ENCODE peak calls at places on chromosomes 1 and 21, in five cellular contexts. U is neuronal stem cell, O is H9, N is mesenchymal stem cell, G is H1. X is an unnamed sample.

GRCh38 chr1:180540697-180541594 is 17.8 kb upstream of the OVAAL start:
- DNase-seq in O (no peak), N (no peak), G (no peak), U (no peak), X (no peak)

GRCh38 chr1:162502928-162503327 is 5.3 kb downstream of the UHMK1 start:
- DNase-seq in G (no peak), N (no peak), O (no peak), U (no peak), X (no peak)

GRCh38 chr1:207868252-207868768 is 42.6 kb downstream of the CD34 start:
- DNase-seq in U (no peak), G (no peak), O (no peak), N (peak), X (no peak)

GRCh38 chr21:44433791-44434567 is 21.3 kb upstream of the LRRC3 start:
- DNase-seq in N (no peak), G (no peak), U (no peak), O (peak), X (no peak)

GRCh38 chr1:240134113-240134512 is 42.4 kb downstream of the FMN2 start:
- DNase-seq in O (no peak), N (no peak), G (no peak), U (no peak), X (no peak)

GRCh38 chr1:24191860-24192259 is 4.8 kb upstream of the IFNLR1 start:
- DNase-seq in U (no peak), N (peak), O (no peak), G (no peak), X (no peak)

GRCh38 chr1:2561898-2562895 is 6.0 kb downstream of the TNFRSF14 start:
- DNase-seq in G (no peak), N (no peak), O (no peak), U (no peak), X (no peak)

GRCh38 chr1:21933397-21934248 is 3.5 kb downstream of the HSPG2 start:
- DNase-seq in O (peak), G (no peak), N (no peak), U (no peak), X (peak)

GRCh38 chr1:31199301-31199790 is 40.3 kb downstream of the NKAIN1 start:
- DNase-seq in U (no peak), G (no peak), O (no peak), N (no peak), X (no peak)

GRCh38 chr1:110737206-110737605 is 62.5 kb upstream of the KCNA3 start:
- DNase-seq in N (no peak), U (no peak), G (no peak), O (no peak), X (peak)

GRCh38 chr1:193338194-193338593 is 151.8 kb upstream of the B3GALT2 start:
- DNase-seq in U (no peak), G (no peak), N (no peak), O (no peak), X (peak)

GRCh38 chr1:172906778-172907592 is 143.8 kb downstream of the TNFSF18 start:
- DNase-seq in N (peak), G (no peak), U (no peak), O (no peak), X (no peak)

GRCh38 chr1:99661780-99662179 is 15.9 kb downstream of the PALMD start:
- DNase-seq in O (no peak), N (peak), G (no peak), U (no peak), X (no peak)

GRCh38 chr1:40299366-40300248 is 17.5 kb downstream of the COL9A2 start:
- DNase-seq in U (no peak), N (no peak), G (no peak), O (no peak), X (no peak)

GRCh38 chr1:109394591-109395281 is 3.0 kb downstream of the SORT1 start:
- DNase-seq in G (no peak), O (no peak), N (no peak), U (no peak), X (no peak)

GRCh38 chr1:173414136-173414535 is 63.0 kb upstream of the PRDX6 start:
- DNase-seq in G (no peak), O (no peak), N (no peak), U (no peak), X (no peak)

GRCh38 chr1:228666686-228667085 is 68.6 kb upstream of the RHOU start:
- DNase-seq in O (no peak), N (no peak), G (no peak), U (no peak), X (peak)
- H2BK12ac ChIP-seq in O (no peak), N (no peak), G (no peak), U (no peak), X (peak)

DNA sequence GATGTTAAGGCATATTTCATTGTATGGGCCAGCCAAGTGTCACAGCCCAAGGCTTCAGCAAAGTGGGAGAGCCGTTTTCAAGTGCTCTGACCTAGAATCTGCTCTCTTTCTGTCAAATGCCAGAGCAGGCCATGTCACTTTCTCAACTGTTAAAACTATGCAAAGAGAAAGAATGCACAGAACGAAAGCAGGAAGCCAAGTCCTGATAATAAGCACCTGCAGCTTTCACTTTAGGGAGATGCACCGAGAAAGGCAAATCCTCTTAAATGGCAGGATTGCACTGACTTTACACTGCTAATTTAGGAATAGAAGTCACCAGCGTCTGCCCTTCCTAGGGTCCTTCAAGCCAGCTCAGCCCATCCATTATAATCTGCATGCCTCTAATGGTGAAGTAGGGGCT is 49.2 kb upstream of the NTPCR start:
- DNase-seq in N (peak), U (no peak), O (no peak), G (no peak), X (peak)
- H2AK5ac ChIP-seq in N (no peak), U (no peak), O (no peak), G (no peak), X (no peak)

GRCh38 chr21:28473530-28474225 is 519.0 kb downstream of the LTN1 start:
- DNase-seq in U (no peak), N (no peak), G (no peak), O (no peak), X (no peak)

GRCh38 chr21:28485301-28486022 is 507.2 kb downstream of the LTN1 start:
- DNase-seq in U (no peak), N (no peak), G (no peak), O (no peak), X (no peak)

GRCh38 chr21:28482657-28483056 is 510.0 kb downstream of the LTN1 start:
- DNase-seq in O (no peak), U (no peak), G (no peak), N (no peak), X (no peak)

GRCh38 chr21:28480091-28480869 is 512.4 kb downstream of the LTN1 start:
- DNase-seq in U (no peak), G (no peak), N (no peak), O (no peak), X (no peak)

DNA sequence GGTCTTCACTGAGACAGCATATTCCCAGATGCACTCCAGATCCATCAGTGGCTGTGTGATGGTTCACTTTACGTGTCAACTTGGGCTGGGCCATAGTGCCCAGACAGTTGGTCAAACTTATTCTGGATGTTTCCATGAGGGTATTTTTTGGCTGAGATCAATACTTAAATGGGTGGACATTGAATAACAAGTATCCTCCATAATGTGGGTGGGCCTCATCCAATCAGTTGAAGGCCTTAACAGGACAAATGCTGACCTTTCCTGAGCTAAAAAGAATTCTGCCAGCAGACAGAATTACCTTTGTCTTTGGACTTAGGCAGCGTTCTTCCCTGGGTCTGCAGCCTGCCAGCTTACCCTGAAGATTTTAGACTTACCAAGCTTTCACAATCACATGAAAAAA is 513.0 kb downstream of the LTN1 start:
- DNase-seq in O (no peak), U (no peak), N (no peak), G (no peak), X (no peak)
- H3K4me2 ChIP-seq in O (no peak), U (no peak), N (no peak), G (no peak), X (no peak)

GRCh38 chr1:213008564-213008963 is 7.1 kb downstream of the ANGEL2 start:
- DNase-seq in U (no peak), N (no peak), O (no peak), G (no peak), X (no peak)
- H2BK12ac ChIP-seq in U (no peak), N (no peak), O (no peak), G (no peak), X (no peak)

GRCh38 chr1:10320336-10320735 is 78.5 kb upstream of the PGD start:
- DNase-seq in O (no peak), N (no peak), G (no peak), U (no peak), X (no peak)

GRCh38 chr1:10319750-10320149 is 79.1 kb upstream of the PGD start:
- DNase-seq in N (no peak), G (no peak), O (no peak), U (no peak), X (no peak)

DNA sequence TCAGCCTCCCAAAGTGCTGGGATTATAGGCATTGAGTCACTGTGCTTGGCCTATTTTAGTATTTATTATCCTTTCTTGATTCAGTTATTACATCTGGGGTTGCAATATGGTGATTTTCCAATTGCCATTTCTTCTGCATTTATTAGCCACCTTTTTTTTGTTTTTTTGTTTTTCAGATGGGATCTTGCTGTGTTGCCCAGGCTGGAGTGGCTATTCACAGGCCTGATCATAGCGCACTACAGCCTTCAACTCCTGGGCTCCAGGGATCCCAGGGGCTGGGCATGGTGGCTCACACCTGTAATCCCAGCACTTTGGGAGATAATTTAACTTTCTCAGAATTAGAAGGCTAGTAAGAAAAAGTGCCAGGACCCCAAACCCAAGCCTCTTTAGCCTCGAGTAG is 82.1 kb upstream of the PGD start:
- DNase-seq in O (no peak), G (no peak), U (no peak), N (no peak), X (no peak)
- H2AK5ac ChIP-seq in O (no peak), G (no peak), U (no peak), N (no peak), X (no peak)

GRCh38 chr1:94925561-94926364 is 1.1 kb downstream of the CNN3 start:
- DNase-seq in G (peak), N (peak), O (peak), U (peak), X (peak)

GRCh38 chr1:94928293-94928939 is 1.5 kb upstream of the CNN3 start:
- DNase-seq in U (no peak), O (no peak), N (no peak), G (no peak), X (no peak)

GRCh38 chr1:94926365-94926914 is 470 bp downstream of the CNN3 start:
- DNase-seq in N (peak), U (peak), O (peak), G (no peak), X (peak)

GRCh38 chr1:94927405-94928175 is 680 bp upstream of the CNN3 start:
- DNase-seq in U (peak), N (peak), G (peak), O (peak), X (peak)

GRCh38 chr1:94926915-94927404 is at the start of gene CNN3:
- DNase-seq in N (peak), U (peak), G (peak), O (peak), X (peak)
- H3K4me2 ChIP-seq in N (peak), U (peak), G (peak), O (peak), X (peak)

DNA sequence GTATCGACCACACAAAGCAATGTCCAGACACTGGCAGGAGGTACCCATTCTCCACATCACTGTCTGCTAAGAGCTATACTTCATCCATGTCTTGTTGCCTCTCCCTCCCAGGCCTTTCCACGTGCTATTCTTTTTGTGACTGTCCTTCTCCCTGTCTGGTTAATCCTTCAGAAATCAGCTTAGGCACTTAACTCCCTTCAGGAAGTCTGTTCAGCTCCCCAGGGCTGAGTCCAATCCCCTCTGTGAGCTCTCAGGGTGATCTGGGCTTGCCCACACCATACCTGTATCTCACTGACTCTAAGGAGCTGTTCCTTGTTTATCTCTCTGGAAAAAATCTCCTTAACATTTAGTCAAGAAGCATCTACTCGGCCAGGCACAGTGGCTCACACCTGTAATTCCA is 69.4 kb downstream of the NID1 start:
- DNase-seq in U (no peak), O (no peak), N (no peak), G (no peak), X (no peak)
- H2BK12ac ChIP-seq in U (no peak), O (no peak), N (no peak), G (no peak), X (no peak)

GRCh38 chr1:202585591-202585934 is 124.7 kb downstream of the SYT2 start:
- DNase-seq in N (no peak), U (no peak), G (no peak), O (no peak), X (no peak)
- H2AK5ac ChIP-seq in N (peak), U (no peak), G (no peak), O (no peak), X (no peak)

GRCh38 chr1:16081636-16082035 is 8.2 kb upstream of the FAM131C start:
- DNase-seq in O (no peak), U (no peak), G (no peak), N (no peak), X (no peak)

GRCh38 chr1:16083486-16083885 is 10.0 kb upstream of the FAM131C start:
- DNase-seq in G (no peak), O (no peak), N (no peak), U (no peak), X (no peak)

GRCh38 chr1:16080422-16081150 is 7.1 kb upstream of the FAM131C start:
- DNase-seq in O (no peak), G (no peak), N (no peak), U (no peak), X (no peak)

GRCh38 chr1:16085521-16085920 is 12.1 kb upstream of the FAM131C start:
- DNase-seq in G (no peak), O (no peak), N (no peak), U (no peak), X (no peak)

GRCh38 chr1:16082283-16083038 is 9.0 kb upstream of the FAM131C start:
- DNase-seq in N (peak), O (peak), G (peak), U (peak), X (peak)
- H3K4me2 ChIP-seq in N (no peak), O (no peak), G (no peak), U (no peak), X (no peak)

X was measured in trophoblast cell.